ENCODE peak calls at places on chromosomes 13 and 19, in nine cellular contexts. S, X, R, M, C, K, Y, A and N are unnamed samples.

GRCh38 chr13:97030705-97031452 is 36.6 kb upstream of the OXGR1 start:
- DNase-seq in S (no peak), X (no peak), R (peak), M (peak), C (peak), K (no peak), Y (peak), A (no peak), N (peak)

GRCh38 chr19:45599286-45599685 is 2.7 kb downstream of the GPR4 start:
- DNase-seq in S (no peak), X (no peak), R (no peak), M (no peak), C (no peak), K (no peak), Y (no peak), A (no peak), N (no peak)

GRCh38 chr13:34502621-34503020 is 439.4 kb upstream of the NBEA start:
- DNase-seq in S (no peak), X (no peak), R (no peak), M (no peak), C (no peak), K (no peak), Y (no peak), A (no peak), N (no peak)

GRCh38 chr19:51644636-51645271 is 1.9 kb downstream of the SIGLEC14 start:
- DNase-seq in S (peak), X (no peak), R (no peak), M (no peak), C (no peak), K (no peak), Y (no peak), A (no peak), N (peak)

GRCh38 chr13:99658266-99658991 is 157.2 kb downstream of the TM9SF2 start:
- DNase-seq in S (peak), X (peak), R (peak), M (peak), C (peak), K (peak), Y (peak), A (peak), N (no peak)

GRCh38 chr13:34085199-34085598 is 267.2 kb downstream of the RFC3 start:
- DNase-seq in S (no peak), X (no peak), R (no peak), M (no peak), C (no peak), K (no peak), Y (no peak), A (no peak), N (no peak)

GRCh38 chr13:94093652-94094310 is 385.7 kb downstream of the DCT start:
- DNase-seq in S (no peak), X (no peak), R (no peak), M (peak), C (no peak), K (no peak), Y (no peak), A (no peak), N (no peak)

GRCh38 chr13:75365724-75366173 is 116.2 kb downstream of the TBC1D4 start:
- DNase-seq in S (no peak), X (no peak), R (peak), M (peak), C (peak), K (no peak), Y (peak), A (no peak), N (no peak)

GRCh38 chr13:46181799-46182490 is at the start of gene LCP1:
- DNase-seq in S (peak), X (no peak), R (no peak), M (no peak), C (peak), K (peak), Y (no peak), A (no peak), N (peak)

GRCh38 chr19:42291437-42291815 is 10.5 kb upstream of the PRR19 start:
- DNase-seq in S (no peak), X (no peak), R (no peak), M (no peak), C (no peak), K (no peak), Y (no peak), A (no peak), N (no peak)

GRCh38 chr13:99028890-99029289 is 51.0 kb upstream of the DOCK9 start:
- DNase-seq in S (no peak), X (no peak), R (peak), M (no peak), C (no peak), K (no peak), Y (no peak), A (no peak), N (peak)

GRCh38 chr13:22447132-22447886 is 733.5 kb upstream of the SGCG start:
- DNase-seq in S (no peak), X (no peak), R (no peak), M (no peak), C (no peak), K (no peak), Y (no peak), A (no peak), N (no peak)

GRCh38 chr13:100550433-100550832 is 38.2 kb downstream of the GGACT start:
- DNase-seq in S (no peak), X (no peak), R (peak), M (peak), C (no peak), K (no peak), Y (peak), A (no peak), N (no peak)

GRCh38 chr19:47070756-47071155 is 22.3 kb upstream of the TMEM160 start:
- DNase-seq in S (no peak), X (no peak), R (no peak), M (no peak), C (no peak), K (no peak), Y (no peak), A (no peak), N (no peak)

GRCh38 chr13:23656637-23657036 is 86.4 kb downstream of the TNFRSF19 start:
- DNase-seq in S (no peak), X (no peak), R (peak), M (peak), C (no peak), K (no peak), Y (peak), A (no peak), N (no peak)

GRCh38 chr19:46537136-46538097 is 41.8 kb upstream of the PNMA8B start:
- DNase-seq in S (peak), X (peak), R (peak), M (peak), C (peak), K (peak), Y (peak), A (peak), N (peak)

GRCh38 chr19:43691755-43692154 is 21.8 kb upstream of the PLAUR start:
- DNase-seq in S (no peak), X (no peak), R (no peak), M (no peak), C (no peak), K (no peak), Y (no peak), A (no peak), N (no peak)

GRCh38 chr19:2888739-2889224 is 11.9 kb upstream of the ZNF57 start:
- DNase-seq in S (peak), X (no peak), R (no peak), M (no peak), C (peak), K (no peak), Y (no peak), A (peak), N (peak)

GRCh38 chr19:47497073-47497766 is 13.2 kb upstream of the KPTN start:
- DNase-seq in S (no peak), X (peak), R (no peak), M (no peak), C (no peak), K (no peak), Y (no peak), A (no peak), N (no peak)

GRCh38 chr13:71067164-71067815 is 799.7 kb downstream of the DACH1 start:
- DNase-seq in S (no peak), X (no peak), R (no peak), M (no peak), C (no peak), K (no peak), Y (no peak), A (no peak), N (no peak)

GRCh38 chr19:38090561-38090960 is 133.5 kb downstream of the DPF1 start:
- DNase-seq in S (no peak), X (peak), R (no peak), M (no peak), C (no peak), K (no peak), Y (no peak), A (no peak), N (no peak)

GRCh38 chr19:45884682-45885555 is 1.0 kb downstream of the IRF2BP1 start:
- DNase-seq in S (no peak), X (no peak), R (no peak), M (no peak), C (peak), K (no peak), Y (no peak), A (no peak), N (no peak)

GRCh38 chr13:96090240-96091101 is 564 bp downstream of the HS6ST3 start:
- DNase-seq in S (no peak), X (peak), R (peak), M (peak), C (no peak), K (no peak), Y (peak), A (no peak), N (peak)

GRCh38 chr13:75334634-75335447 is 147.1 kb downstream of the TBC1D4 start:
- DNase-seq in S (no peak), X (no peak), R (no peak), M (no peak), C (no peak), K (no peak), Y (no peak), A (no peak), N (no peak)

GRCh38 chr13:32530841-32531253 is 7.7 kb downstream of the N4BP2L2 start:
- DNase-seq in S (peak), X (no peak), R (peak), M (peak), C (peak), K (no peak), Y (peak), A (no peak), N (no peak)

GRCh38 chr13:27171244-27171829 is at the start of gene USP12:
- DNase-seq in S (peak), X (no peak), R (no peak), M (no peak), C (peak), K (no peak), Y (no peak), A (no peak), N (peak)

GRCh38 chr19:18231775-18232174 is 5.5 kb upstream of the PDE4C start:
- DNase-seq in S (no peak), X (no peak), R (no peak), M (no peak), C (no peak), K (no peak), Y (no peak), A (no peak), N (no peak)

GRCh38 chr19:58261968-58262921 is 16.5 kb upstream of the ZNF8 start:
- DNase-seq in S (no peak), X (no peak), R (no peak), M (no peak), C (peak), K (no peak), Y (peak), A (no peak), N (no peak)

GRCh38 chr19:6150289-6150688 is 14.8 kb downstream of the ACSBG2 start:
- DNase-seq in S (no peak), X (no peak), R (no peak), M (no peak), C (no peak), K (no peak), Y (peak), A (no peak), N (no peak)

GRCh38 chr19:55084416-55084815 is 8.7 kb downstream of the EPS8L1 start:
- DNase-seq in S (no peak), X (no peak), R (no peak), M (no peak), C (no peak), K (no peak), Y (no peak), A (no peak), N (no peak)

GRCh38 chr13:36981156-36981743 is 17.9 kb downstream of the ALG5 start:
- DNase-seq in S (no peak), X (no peak), R (peak), M (peak), C (peak), K (no peak), Y (peak), A (no peak), N (peak)

GRCh38 chr19:37551123-37551993 is 43.2 kb downstream of the ZNF571 start:
- DNase-seq in S (peak), X (peak), R (peak), M (peak), C (peak), K (no peak), Y (peak), A (peak), N (peak)

GRCh38 chr19:5397804-5398692 is 57.2 kb upstream of the ZNRF4 start:
- DNase-seq in S (peak), X (no peak), R (peak), M (peak), C (no peak), K (no peak), Y (no peak), A (no peak), N (no peak)

GRCh38 chr13:46523972-46524737 is 28.8 kb upstream of the LRCH1 start:
- DNase-seq in S (no peak), X (no peak), R (no peak), M (no peak), C (no peak), K (no peak), Y (peak), A (no peak), N (no peak)

GRCh38 chr19:14073232-14073924 is 792 bp downstream of the MISP3 start:
- DNase-seq in S (peak), X (peak), R (peak), M (peak), C (peak), K (peak), Y (peak), A (peak), N (peak)